ENCODE peak calls at places on chromosomes 4 and X, in ten cellular contexts. One of them, this sample, is unnamed. For H3K9me2, the result is how much of the 10 kb centered on the place peaks cover.

GRCh38 chrX:850471-850916 is 219.9 kb downstream of the SHOX start:
- DNase-seq in GM23248: no peak
- DNase-seq in SK-N-SH: no peak
- DNase-seq in OCI-LY7: no peak
- DNase-seq in GM23338: peak
- DNase-seq in Karpas-422: no peak
- DNase-seq in HCT116: no peak
- DNase-seq in hepatocyte: no peak
- DNase-seq in MM.1S: peak
- DNase-seq in PC-3: no peak
- DNase-seq in this sample: no peak

GRCh38 chrX:15674899-15675489 is 10.4 kb upstream of the CLTRN start:
- DNase-seq in GM23248: peak
- DNase-seq in SK-N-SH: peak
- DNase-seq in OCI-LY7: peak
- DNase-seq in GM23338: peak
- DNase-seq in Karpas-422: peak
- DNase-seq in HCT116: peak
- DNase-seq in hepatocyte: peak
- DNase-seq in MM.1S: peak
- DNase-seq in PC-3: peak
- DNase-seq in this sample: peak

GRCh38 chrX:154696328-154697045 is 43.1 kb upstream of the CTAG2 start:
- DNase-seq in GM23248: peak
- DNase-seq in SK-N-SH: no peak
- DNase-seq in OCI-LY7: no peak
- DNase-seq in GM23338: no peak
- DNase-seq in Karpas-422: no peak
- DNase-seq in HCT116: no peak
- DNase-seq in hepatocyte: no peak
- DNase-seq in MM.1S: no peak
- DNase-seq in PC-3: peak
- DNase-seq in this sample: no peak

GRCh38 chrX:68511255-68511654 is 12.4 kb downstream of the YIPF6 start:
- DNase-seq in GM23248: peak
- DNase-seq in SK-N-SH: peak
- DNase-seq in OCI-LY7: peak
- DNase-seq in GM23338: peak
- DNase-seq in Karpas-422: peak
- DNase-seq in HCT116: no peak
- DNase-seq in hepatocyte: peak
- DNase-seq in MM.1S: peak
- DNase-seq in PC-3: peak
- DNase-seq in this sample: no peak

GRCh38 chr4:155796031-155796430 is 37.2 kb downstream of the GUCY1B1 start:
- DNase-seq in GM23248: peak
- DNase-seq in SK-N-SH: peak
- DNase-seq in OCI-LY7: no peak
- DNase-seq in GM23338: peak
- DNase-seq in Karpas-422: peak
- DNase-seq in HCT116: peak
- DNase-seq in hepatocyte: peak
- DNase-seq in MM.1S: peak
- DNase-seq in PC-3: peak
- DNase-seq in this sample: no peak

GRCh38 chr4:26088433-26088928 is 174.5 kb downstream of the SMIM20 start:
- DNase-seq in GM23248: peak
- DNase-seq in SK-N-SH: no peak
- DNase-seq in OCI-LY7: no peak
- DNase-seq in GM23338: no peak
- DNase-seq in Karpas-422: no peak
- DNase-seq in HCT116: no peak
- DNase-seq in hepatocyte: no peak
- DNase-seq in MM.1S: no peak
- DNase-seq in PC-3: peak
- DNase-seq in this sample: peak

GRCh38 chr4:17605236-17605635 is 9.2 kb upstream of the MED28 start:
- DNase-seq in GM23248: no peak
- DNase-seq in SK-N-SH: no peak
- DNase-seq in OCI-LY7: no peak
- DNase-seq in GM23338: no peak
- DNase-seq in Karpas-422: no peak
- DNase-seq in HCT116: no peak
- DNase-seq in hepatocyte: no peak
- DNase-seq in MM.1S: no peak
- DNase-seq in PC-3: no peak
- DNase-seq in this sample: no peak

GRCh38 chr4:80268081-80268823 is 1.8 kb downstream of the FGF5 start:
- DNase-seq in GM23248: peak
- DNase-seq in SK-N-SH: peak
- DNase-seq in OCI-LY7: no peak
- DNase-seq in GM23338: peak
- DNase-seq in Karpas-422: no peak
- DNase-seq in HCT116: no peak
- DNase-seq in hepatocyte: peak
- DNase-seq in MM.1S: no peak
- DNase-seq in PC-3: no peak
- DNase-seq in this sample: no peak

GRCh38 chr4:174490356-174490969 is 31.8 kb downstream of the HPGD start:
- DNase-seq in GM23248: peak
- DNase-seq in SK-N-SH: no peak
- DNase-seq in OCI-LY7: no peak
- DNase-seq in GM23338: no peak
- DNase-seq in Karpas-422: no peak
- DNase-seq in HCT116: no peak
- DNase-seq in hepatocyte: no peak
- DNase-seq in MM.1S: peak
- DNase-seq in PC-3: peak
- DNase-seq in this sample: no peak

GRCh38 chr4:41541697-41542096 is 3.7 kb downstream of the LIMCH1 start:
- DNase-seq in GM23248: peak
- DNase-seq in SK-N-SH: no peak
- DNase-seq in OCI-LY7: no peak
- DNase-seq in GM23338: peak
- DNase-seq in Karpas-422: no peak
- DNase-seq in HCT116: no peak
- DNase-seq in hepatocyte: peak
- DNase-seq in MM.1S: no peak
- DNase-seq in PC-3: no peak
- DNase-seq in this sample: no peak

GRCh38 chr4:152106113-152106763 is 345.4 kb upstream of the GATB start:
- DNase-seq in GM23248: peak
- DNase-seq in SK-N-SH: no peak
- DNase-seq in OCI-LY7: no peak
- DNase-seq in GM23338: peak
- DNase-seq in Karpas-422: no peak
- DNase-seq in HCT116: peak
- DNase-seq in hepatocyte: peak
- DNase-seq in MM.1S: no peak
- DNase-seq in PC-3: peak
- DNase-seq in this sample: peak

GRCh38 chrX:123340691-123341090 is 156.6 kb downstream of the GRIA3 start:
- DNase-seq in GM23248: peak
- DNase-seq in SK-N-SH: no peak
- DNase-seq in OCI-LY7: no peak
- DNase-seq in GM23338: no peak
- DNase-seq in Karpas-422: no peak
- DNase-seq in HCT116: no peak
- DNase-seq in hepatocyte: peak
- DNase-seq in MM.1S: no peak
- DNase-seq in PC-3: no peak
- DNase-seq in this sample: no peak

GRCh38 chrX:153305941-153306464 is 15.6 kb downstream of the PNMA6F start:
- DNase-seq in GM23248: peak
- DNase-seq in SK-N-SH: no peak
- DNase-seq in OCI-LY7: no peak
- DNase-seq in GM23338: no peak
- DNase-seq in Karpas-422: no peak
- DNase-seq in HCT116: no peak
- DNase-seq in hepatocyte: no peak
- DNase-seq in MM.1S: no peak
- DNase-seq in PC-3: peak
- DNase-seq in this sample: no peak

GRCh38 chr4:189809885-189810284 is 130.8 kb upstream of the FRG1 start:
- DNase-seq in GM23248: no peak
- DNase-seq in SK-N-SH: no peak
- DNase-seq in OCI-LY7: no peak
- DNase-seq in GM23338: no peak
- DNase-seq in Karpas-422: no peak
- DNase-seq in HCT116: no peak
- DNase-seq in hepatocyte: no peak
- DNase-seq in MM.1S: no peak
- DNase-seq in PC-3: no peak
- DNase-seq in this sample: no peak
- H3K9me2 ChIP-seq in GM23248: under half
- H3K9me2 ChIP-seq in SK-N-SH: under half
- H3K9me2 ChIP-seq in OCI-LY7: under half
- H3K9me2 ChIP-seq in GM23338: under half
- H3K9me2 ChIP-seq in Karpas-422: under half
- H3K9me2 ChIP-seq in HCT116: under half
- H3K9me2 ChIP-seq in hepatocyte: under half
- H3K9me2 ChIP-seq in MM.1S: under half
- H3K9me2 ChIP-seq in PC-3: under half
- H3K9me2 ChIP-seq in this sample: under half

DNA sequence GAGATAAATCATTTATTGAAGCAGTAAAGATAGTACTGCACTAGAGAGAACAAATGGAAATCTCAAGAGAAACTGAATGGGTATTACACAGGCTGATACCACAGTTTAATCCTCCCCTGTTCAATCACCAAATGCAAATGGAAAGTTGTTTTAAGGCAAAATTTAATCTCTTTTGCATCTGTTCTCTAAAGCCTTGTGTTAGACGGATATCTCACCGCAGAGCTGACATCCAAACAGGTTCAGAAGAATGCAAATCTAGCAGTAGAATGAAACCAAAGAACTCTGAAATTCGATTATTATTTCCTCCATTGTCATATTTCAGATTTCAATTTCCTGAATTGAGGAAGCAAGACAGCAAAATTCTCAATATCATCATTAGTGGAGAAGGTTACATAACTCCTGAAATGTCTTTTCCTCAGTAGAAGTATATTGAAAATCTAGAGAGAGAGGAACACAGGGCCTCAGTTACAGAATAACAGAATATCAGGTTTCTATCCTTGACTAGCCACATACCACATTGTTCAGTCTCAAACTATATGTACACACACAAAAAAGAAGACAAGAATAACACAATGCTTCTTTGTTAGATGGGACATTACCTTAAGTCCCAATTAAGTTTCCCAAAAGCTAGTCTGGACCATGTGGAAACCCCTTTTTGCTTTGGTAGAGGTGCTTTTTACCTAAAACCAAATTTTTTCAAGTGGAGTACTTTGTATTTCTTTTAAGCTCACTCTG is 94.1 kb upstream of the BANK1 start:
- DNase-seq in GM23248: no peak
- DNase-seq in SK-N-SH: no peak
- DNase-seq in OCI-LY7: no peak
- DNase-seq in GM23338: no peak
- DNase-seq in Karpas-422: peak
- DNase-seq in HCT116: no peak
- DNase-seq in hepatocyte: no peak
- DNase-seq in MM.1S: no peak
- DNase-seq in PC-3: no peak
- DNase-seq in this sample: no peak
- H3K9me2 ChIP-seq in GM23248: under half
- H3K9me2 ChIP-seq in SK-N-SH: under half
- H3K9me2 ChIP-seq in OCI-LY7: under half
- H3K9me2 ChIP-seq in GM23338: under half
- H3K9me2 ChIP-seq in Karpas-422: under half
- H3K9me2 ChIP-seq in HCT116: under half
- H3K9me2 ChIP-seq in hepatocyte: under half
- H3K9me2 ChIP-seq in MM.1S: under half
- H3K9me2 ChIP-seq in PC-3: under half
- H3K9me2 ChIP-seq in this sample: under half

GRCh38 chr4:179981161-179981560 is 2262.0 kb upstream of the TENM3 start:
- DNase-seq in GM23248: no peak
- DNase-seq in SK-N-SH: no peak
- DNase-seq in OCI-LY7: no peak
- DNase-seq in GM23338: no peak
- DNase-seq in Karpas-422: no peak
- DNase-seq in HCT116: no peak
- DNase-seq in hepatocyte: no peak
- DNase-seq in MM.1S: no peak
- DNase-seq in PC-3: no peak
- DNase-seq in this sample: no peak

GRCh38 chr4:179976777-179977176 is 2266.4 kb upstream of the TENM3 start:
- DNase-seq in GM23248: no peak
- DNase-seq in SK-N-SH: no peak
- DNase-seq in OCI-LY7: no peak
- DNase-seq in GM23338: no peak
- DNase-seq in Karpas-422: no peak
- DNase-seq in HCT116: no peak
- DNase-seq in hepatocyte: no peak
- DNase-seq in MM.1S: no peak
- DNase-seq in PC-3: no peak
- DNase-seq in this sample: no peak

GRCh38 chr4:179977378-179977777 is 2265.8 kb upstream of the TENM3 start:
- DNase-seq in GM23248: no peak
- DNase-seq in SK-N-SH: no peak
- DNase-seq in OCI-LY7: no peak
- DNase-seq in GM23338: no peak
- DNase-seq in Karpas-422: no peak
- DNase-seq in HCT116: no peak
- DNase-seq in hepatocyte: no peak
- DNase-seq in MM.1S: no peak
- DNase-seq in PC-3: no peak
- DNase-seq in this sample: no peak
- H3K9me2 ChIP-seq in GM23248: under half
- H3K9me2 ChIP-seq in SK-N-SH: under half
- H3K9me2 ChIP-seq in OCI-LY7: under half
- H3K9me2 ChIP-seq in GM23338: under half
- H3K9me2 ChIP-seq in Karpas-422: under half
- H3K9me2 ChIP-seq in HCT116: under half
- H3K9me2 ChIP-seq in hepatocyte: under half
- H3K9me2 ChIP-seq in MM.1S: under half
- H3K9me2 ChIP-seq in PC-3: under half
- H3K9me2 ChIP-seq in this sample: under half

GRCh38 chr4:75637827-75638226 is 7.5 kb upstream of the CDKL2 start:
- DNase-seq in GM23248: no peak
- DNase-seq in SK-N-SH: no peak
- DNase-seq in OCI-LY7: no peak
- DNase-seq in GM23338: no peak
- DNase-seq in Karpas-422: no peak
- DNase-seq in HCT116: no peak
- DNase-seq in hepatocyte: no peak
- DNase-seq in MM.1S: no peak
- DNase-seq in PC-3: no peak
- DNase-seq in this sample: no peak

GRCh38 chr4:75639124-75639695 is 8.9 kb upstream of the CDKL2 start:
- DNase-seq in GM23248: no peak
- DNase-seq in SK-N-SH: no peak
- DNase-seq in OCI-LY7: no peak
- DNase-seq in GM23338: no peak
- DNase-seq in Karpas-422: no peak
- DNase-seq in HCT116: no peak
- DNase-seq in hepatocyte: no peak
- DNase-seq in MM.1S: no peak
- DNase-seq in PC-3: no peak
- DNase-seq in this sample: no peak

GRCh38 chr4:75644095-75644494 is 13.8 kb upstream of the CDKL2 start:
- DNase-seq in GM23248: no peak
- DNase-seq in SK-N-SH: no peak
- DNase-seq in OCI-LY7: no peak
- DNase-seq in GM23338: no peak
- DNase-seq in Karpas-422: no peak
- DNase-seq in HCT116: no peak
- DNase-seq in hepatocyte: no peak
- DNase-seq in MM.1S: no peak
- DNase-seq in PC-3: no peak
- DNase-seq in this sample: no peak

GRCh38 chr4:75643651-75644050 is 13.3 kb upstream of the CDKL2 start:
- DNase-seq in GM23248: no peak
- DNase-seq in SK-N-SH: no peak
- DNase-seq in OCI-LY7: no peak
- DNase-seq in GM23338: no peak
- DNase-seq in Karpas-422: no peak
- DNase-seq in HCT116: no peak
- DNase-seq in hepatocyte: no peak
- DNase-seq in MM.1S: no peak
- DNase-seq in PC-3: no peak
- DNase-seq in this sample: no peak
- H3K9me2 ChIP-seq in GM23248: under half
- H3K9me2 ChIP-seq in SK-N-SH: under half
- H3K9me2 ChIP-seq in OCI-LY7: under half
- H3K9me2 ChIP-seq in GM23338: under half
- H3K9me2 ChIP-seq in Karpas-422: under half
- H3K9me2 ChIP-seq in HCT116: under half
- H3K9me2 ChIP-seq in hepatocyte: under half
- H3K9me2 ChIP-seq in MM.1S: under half
- H3K9me2 ChIP-seq in PC-3: under half
- H3K9me2 ChIP-seq in this sample: under half

This sample was measured in PC-9.